ENCODE peak calls at places on chromosomes 6 and 20, in ten cellular contexts. One of them, this sample, is unnamed.

GRCh38 chr6:72720464-72720863 is 98.6 kb downstream of the KCNQ5 start:
- DNase-seq in spleen: no peak
- DNase-seq in Caco-2: no peak
- DNase-seq in prostate gland: no peak
- DNase-seq in fibroblast of pulmonary artery: peak
- DNase-seq in left lung: no peak
- DNase-seq in neural progenitor cell: no peak
- DNase-seq in BJ: no peak
- DNase-seq in PC-3: peak
- DNase-seq in AG09309: peak
- DNase-seq in this sample: no peak

GRCh38 chr20:41425180-41425884 is 58.7 kb upstream of the EMILIN3 start:
- DNase-seq in spleen: no peak
- DNase-seq in Caco-2: no peak
- DNase-seq in prostate gland: no peak
- DNase-seq in fibroblast of pulmonary artery: no peak
- DNase-seq in left lung: no peak
- DNase-seq in neural progenitor cell: no peak
- DNase-seq in BJ: no peak
- DNase-seq in PC-3: no peak
- DNase-seq in AG09309: no peak
- DNase-seq in this sample: no peak

GRCh38 chr20:54123587-54124180 is 50.1 kb downstream of the CYP24A1 start:
- DNase-seq in spleen: no peak
- DNase-seq in Caco-2: peak
- DNase-seq in prostate gland: peak
- DNase-seq in fibroblast of pulmonary artery: peak
- DNase-seq in left lung: peak
- DNase-seq in neural progenitor cell: peak
- DNase-seq in BJ: peak
- DNase-seq in PC-3: peak
- DNase-seq in AG09309: peak
- DNase-seq in this sample: peak

GRCh38 chr20:53736757-53737403 is 143.2 kb upstream of the ZNF217 start:
- DNase-seq in spleen: no peak
- DNase-seq in Caco-2: no peak
- DNase-seq in prostate gland: no peak
- DNase-seq in fibroblast of pulmonary artery: peak
- DNase-seq in left lung: no peak
- DNase-seq in neural progenitor cell: no peak
- DNase-seq in BJ: no peak
- DNase-seq in PC-3: peak
- DNase-seq in AG09309: no peak
- DNase-seq in this sample: no peak

GRCh38 chr6:136326038-136326561 is 36.5 kb upstream of the BCLAF1 start:
- DNase-seq in spleen: no peak
- DNase-seq in Caco-2: no peak
- DNase-seq in prostate gland: peak
- DNase-seq in fibroblast of pulmonary artery: peak
- DNase-seq in left lung: no peak
- DNase-seq in neural progenitor cell: no peak
- DNase-seq in BJ: no peak
- DNase-seq in PC-3: no peak
- DNase-seq in AG09309: no peak
- DNase-seq in this sample: no peak

GRCh38 chr6:1256435-1257008 is 55.4 kb upstream of the FOXQ1 start:
- DNase-seq in spleen: no peak
- DNase-seq in Caco-2: no peak
- DNase-seq in prostate gland: no peak
- DNase-seq in fibroblast of pulmonary artery: no peak
- DNase-seq in left lung: no peak
- DNase-seq in neural progenitor cell: no peak
- DNase-seq in BJ: no peak
- DNase-seq in PC-3: no peak
- DNase-seq in AG09309: no peak
- DNase-seq in this sample: no peak

GRCh38 chr6:144478487-144478886 is 193.4 kb downstream of the UTRN start:
- DNase-seq in spleen: no peak
- DNase-seq in Caco-2: no peak
- DNase-seq in prostate gland: peak
- DNase-seq in fibroblast of pulmonary artery: no peak
- DNase-seq in left lung: no peak
- DNase-seq in neural progenitor cell: no peak
- DNase-seq in BJ: no peak
- DNase-seq in PC-3: no peak
- DNase-seq in AG09309: no peak
- DNase-seq in this sample: no peak

GRCh38 chr6:36595168-36595818 is 1.1 kb downstream of the SRSF3 start:
- DNase-seq in spleen: no peak
- DNase-seq in Caco-2: no peak
- DNase-seq in prostate gland: peak
- DNase-seq in fibroblast of pulmonary artery: peak
- DNase-seq in left lung: no peak
- DNase-seq in neural progenitor cell: peak
- DNase-seq in BJ: no peak
- DNase-seq in PC-3: peak
- DNase-seq in AG09309: no peak
- DNase-seq in this sample: no peak

GRCh38 chr6:37259191-37259590 is 1.2 kb upstream of the TMEM217 start:
- DNase-seq in spleen: no peak
- DNase-seq in Caco-2: no peak
- DNase-seq in prostate gland: no peak
- DNase-seq in fibroblast of pulmonary artery: no peak
- DNase-seq in left lung: no peak
- DNase-seq in neural progenitor cell: no peak
- DNase-seq in BJ: no peak
- DNase-seq in PC-3: no peak
- DNase-seq in AG09309: no peak
- DNase-seq in this sample: no peak

GRCh38 chr6:1631251-1631650 is 21.5 kb downstream of the FOXC1 start:
- DNase-seq in spleen: no peak
- DNase-seq in Caco-2: no peak
- DNase-seq in prostate gland: no peak
- DNase-seq in fibroblast of pulmonary artery: no peak
- DNase-seq in left lung: no peak
- DNase-seq in neural progenitor cell: no peak
- DNase-seq in BJ: no peak
- DNase-seq in PC-3: no peak
- DNase-seq in AG09309: no peak
- DNase-seq in this sample: no peak

GRCh38 chr6:156256161-156256560 is 521.0 kb upstream of the ARID1B start:
- DNase-seq in spleen: no peak
- DNase-seq in Caco-2: no peak
- DNase-seq in prostate gland: no peak
- DNase-seq in fibroblast of pulmonary artery: no peak
- DNase-seq in left lung: no peak
- DNase-seq in neural progenitor cell: no peak
- DNase-seq in BJ: no peak
- DNase-seq in PC-3: no peak
- DNase-seq in AG09309: no peak
- DNase-seq in this sample: no peak

GRCh38 chr6:5214570-5215052 is 46.1 kb downstream of the LYRM4 start:
- DNase-seq in spleen: no peak
- DNase-seq in Caco-2: peak
- DNase-seq in prostate gland: peak
- DNase-seq in fibroblast of pulmonary artery: peak
- DNase-seq in left lung: no peak
- DNase-seq in neural progenitor cell: peak
- DNase-seq in BJ: no peak
- DNase-seq in PC-3: peak
- DNase-seq in AG09309: no peak
- DNase-seq in this sample: peak

GRCh38 chr6:5215181-5215580 is 45.6 kb downstream of the LYRM4 start:
- DNase-seq in spleen: no peak
- DNase-seq in Caco-2: no peak
- DNase-seq in prostate gland: no peak
- DNase-seq in fibroblast of pulmonary artery: peak
- DNase-seq in left lung: no peak
- DNase-seq in neural progenitor cell: no peak
- DNase-seq in BJ: no peak
- DNase-seq in PC-3: peak
- DNase-seq in AG09309: no peak
- DNase-seq in this sample: no peak

GRCh38 chr6:5219292-5219691 is 41.5 kb downstream of the LYRM4 start:
- DNase-seq in spleen: no peak
- DNase-seq in Caco-2: no peak
- DNase-seq in prostate gland: no peak
- DNase-seq in fibroblast of pulmonary artery: no peak
- DNase-seq in left lung: no peak
- DNase-seq in neural progenitor cell: no peak
- DNase-seq in BJ: no peak
- DNase-seq in PC-3: no peak
- DNase-seq in AG09309: no peak
- DNase-seq in this sample: no peak

GRCh38 chr6:5213851-5214507 is 46.8 kb downstream of the LYRM4 start:
- DNase-seq in spleen: no peak
- DNase-seq in Caco-2: peak
- DNase-seq in prostate gland: no peak
- DNase-seq in fibroblast of pulmonary artery: peak
- DNase-seq in left lung: no peak
- DNase-seq in neural progenitor cell: no peak
- DNase-seq in BJ: no peak
- DNase-seq in PC-3: peak
- DNase-seq in AG09309: no peak
- DNase-seq in this sample: no peak

GRCh38 chr6:5215799-5216198 is 45.0 kb downstream of the LYRM4 start:
- DNase-seq in spleen: no peak
- DNase-seq in Caco-2: no peak
- DNase-seq in prostate gland: no peak
- DNase-seq in fibroblast of pulmonary artery: no peak
- DNase-seq in left lung: no peak
- DNase-seq in neural progenitor cell: no peak
- DNase-seq in BJ: no peak
- DNase-seq in PC-3: no peak
- DNase-seq in AG09309: no peak
- DNase-seq in this sample: no peak
- TF ChIP-seq CTCF in spleen: no peak
- TF ChIP-seq CTCF in Caco-2: no peak
- TF ChIP-seq CTCF in prostate gland: no peak
- TF ChIP-seq CTCF in fibroblast of pulmonary artery: no peak
- TF ChIP-seq CTCF in left lung: no peak
- TF ChIP-seq CTCF in neural progenitor cell: no peak
- TF ChIP-seq CTCF in BJ: no peak
- TF ChIP-seq CTCF in PC-3: no peak
- TF ChIP-seq CTCF in AG09309: no peak
- TF ChIP-seq CTCF in this sample: no peak

GRCh38 chr6:106512958-106513480 is 116.3 kb downstream of the RTN4IP1 start:
- DNase-seq in spleen: no peak
- DNase-seq in Caco-2: no peak
- DNase-seq in prostate gland: peak
- DNase-seq in fibroblast of pulmonary artery: no peak
- DNase-seq in left lung: no peak
- DNase-seq in neural progenitor cell: no peak
- DNase-seq in BJ: no peak
- DNase-seq in PC-3: no peak
- DNase-seq in AG09309: no peak
- DNase-seq in this sample: no peak

GRCh38 chr6:106513813-106514212 is 115.5 kb downstream of the RTN4IP1 start:
- DNase-seq in spleen: no peak
- DNase-seq in Caco-2: no peak
- DNase-seq in prostate gland: no peak
- DNase-seq in fibroblast of pulmonary artery: no peak
- DNase-seq in left lung: no peak
- DNase-seq in neural progenitor cell: no peak
- DNase-seq in BJ: no peak
- DNase-seq in PC-3: peak
- DNase-seq in AG09309: no peak
- DNase-seq in this sample: no peak

GRCh38 chr6:106512048-106512957 is 117.0 kb downstream of the RTN4IP1 start:
- DNase-seq in spleen: peak
- DNase-seq in Caco-2: peak
- DNase-seq in prostate gland: peak
- DNase-seq in fibroblast of pulmonary artery: peak
- DNase-seq in left lung: peak
- DNase-seq in neural progenitor cell: peak
- DNase-seq in BJ: no peak
- DNase-seq in PC-3: peak
- DNase-seq in AG09309: no peak
- DNase-seq in this sample: no peak

GRCh38 chr6:106516629-106517028 is 112.7 kb downstream of the RTN4IP1 start:
- DNase-seq in spleen: no peak
- DNase-seq in Caco-2: no peak
- DNase-seq in prostate gland: no peak
- DNase-seq in fibroblast of pulmonary artery: no peak
- DNase-seq in left lung: no peak
- DNase-seq in neural progenitor cell: no peak
- DNase-seq in BJ: no peak
- DNase-seq in PC-3: no peak
- DNase-seq in AG09309: no peak
- DNase-seq in this sample: no peak

GRCh38 chr6:106514281-106514885 is 114.9 kb downstream of the RTN4IP1 start:
- DNase-seq in spleen: no peak
- DNase-seq in Caco-2: no peak
- DNase-seq in prostate gland: no peak
- DNase-seq in fibroblast of pulmonary artery: no peak
- DNase-seq in left lung: no peak
- DNase-seq in neural progenitor cell: no peak
- DNase-seq in BJ: no peak
- DNase-seq in PC-3: peak
- DNase-seq in AG09309: no peak
- DNase-seq in this sample: no peak
- H3K4me3 ChIP-seq in spleen: peak
- H3K4me3 ChIP-seq in Caco-2: no peak
- H3K4me3 ChIP-seq in prostate gland: peak
- H3K4me3 ChIP-seq in fibroblast of pulmonary artery: no peak
- H3K4me3 ChIP-seq in left lung: no peak
- H3K4me3 ChIP-seq in neural progenitor cell: no peak
- H3K4me3 ChIP-seq in BJ: no peak
- H3K4me3 ChIP-seq in PC-3: peak
- H3K4me3 ChIP-seq in AG09309: peak
- H3K4me3 ChIP-seq in this sample: peak

GRCh38 chr6:50815436-50816114 is 3.1 kb upstream of the TFAP2B start:
- DNase-seq in spleen: no peak
- DNase-seq in Caco-2: no peak
- DNase-seq in prostate gland: no peak
- DNase-seq in fibroblast of pulmonary artery: peak
- DNase-seq in left lung: no peak
- DNase-seq in neural progenitor cell: no peak
- DNase-seq in BJ: no peak
- DNase-seq in PC-3: peak
- DNase-seq in AG09309: no peak
- DNase-seq in this sample: no peak
- TF ChIP-seq CTCF in spleen: no peak
- TF ChIP-seq CTCF in Caco-2: peak
- TF ChIP-seq CTCF in prostate gland: peak
- TF ChIP-seq CTCF in fibroblast of pulmonary artery: peak
- TF ChIP-seq CTCF in left lung: no peak
- TF ChIP-seq CTCF in neural progenitor cell: peak
- TF ChIP-seq CTCF in BJ: peak
- TF ChIP-seq CTCF in PC-3: peak
- TF ChIP-seq CTCF in AG09309: peak
- TF ChIP-seq CTCF in this sample: peak

DNA sequence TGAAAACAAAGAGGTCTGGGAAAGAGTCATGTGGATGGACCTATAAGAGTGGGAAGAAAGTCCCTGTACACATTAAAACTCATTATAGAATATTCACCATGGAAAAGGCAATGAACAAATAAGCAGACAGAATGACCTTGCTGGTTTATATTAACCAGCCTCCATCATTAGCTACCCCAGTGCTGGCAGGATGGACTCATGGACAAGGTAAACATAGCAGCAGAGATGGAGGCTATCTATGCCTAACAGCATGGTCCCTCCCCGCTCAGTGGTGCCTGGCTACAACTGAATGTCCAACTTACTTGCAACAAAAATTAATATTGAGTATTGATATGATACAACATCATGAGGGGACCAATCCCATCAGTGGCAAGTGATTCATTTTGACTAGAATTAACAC is 4.5 kb upstream of the ZKSCAN3 start:
- DNase-seq in spleen: no peak
- DNase-seq in Caco-2: no peak
- DNase-seq in prostate gland: no peak
- DNase-seq in fibroblast of pulmonary artery: no peak
- DNase-seq in left lung: no peak
- DNase-seq in neural progenitor cell: no peak
- DNase-seq in BJ: no peak
- DNase-seq in PC-3: no peak
- DNase-seq in AG09309: no peak
- DNase-seq in this sample: no peak
- H3K4me3 ChIP-seq in spleen: no peak
- H3K4me3 ChIP-seq in Caco-2: no peak
- H3K4me3 ChIP-seq in prostate gland: no peak
- H3K4me3 ChIP-seq in fibroblast of pulmonary artery: no peak
- H3K4me3 ChIP-seq in left lung: no peak
- H3K4me3 ChIP-seq in neural progenitor cell: no peak
- H3K4me3 ChIP-seq in BJ: no peak
- H3K4me3 ChIP-seq in PC-3: no peak
- H3K4me3 ChIP-seq in AG09309: no peak
- H3K4me3 ChIP-seq in this sample: no peak